ENCODE peak calls at places on chromosomes 3 and 15, in ten cellular contexts. F, O, E, W, Z, U, G, A, S and C are unnamed samples.
A peak's percentile ranks its signal among the peaks of the same experiment; 100 is the strongest.

GRCh38 chr3:4570840-4571621 is 77.9 kb downstream of the ITPR1 start:
- DNase-seq in F (no peak), O (no peak), E (no peak), W (no peak), Z (no peak), U (peak; percentile 15), G (no peak), A (no peak), S (no peak), C (no peak)

GRCh38 chr3:122298239-122298638 is 26.8 kb upstream of the CSTA start:
- DNase-seq in F (no peak), O (no peak), E (no peak), W (peak; percentile 9), Z (no peak), U (no peak), G (no peak), A (no peak), S (no peak), C (no peak)

GRCh38 chr3:10601131-10601856 is 95.9 kb upstream of the ATP2B2 start:
- DNase-seq in F (no peak), O (no peak), E (no peak), W (no peak), Z (no peak), U (no peak), G (no peak), A (no peak), S (no peak), C (peak; percentile 2)

GRCh38 chr3:190586631-190587000 is 72.7 kb downstream of the IL1RAP start:
- DNase-seq in F (no peak), O (no peak), E (no peak), W (peak; percentile 82), Z (peak; percentile 86), U (no peak), G (peak; percentile 52), A (no peak), S (no peak), C (peak; percentile 39)

GRCh38 chr3:131350506-131350905 is 31.1 kb upstream of the NUDT16 start:
- DNase-seq in F (no peak), O (no peak), E (no peak), W (no peak), Z (peak; percentile 50), U (no peak), G (no peak), A (no peak), S (no peak), C (peak; percentile 59)

GRCh38 chr3:193592841-193593665 is at the start of gene OPA1:
- DNase-seq in F (peak; percentile 100), O (peak; percentile 98), E (peak; percentile 89), W (peak; percentile 97), Z (peak; percentile 99), U (peak; percentile 88), G (peak; percentile 99), A (peak; percentile 98), S (peak; percentile 95), C (peak; percentile 99)

GRCh38 chr15:59245583-59245982 is 38.9 kb downstream of the LDHAL6B start:
- DNase-seq in F (no peak), O (no peak), E (no peak), W (no peak), Z (no peak), U (no peak), G (no peak), A (no peak), S (no peak), C (no peak)

GRCh38 chr15:33639968-33640367 is 328.3 kb upstream of the CHRM5 start:
- DNase-seq in F (no peak), O (no peak), E (no peak), W (no peak), Z (no peak), U (no peak), G (no peak), A (no peak), S (no peak), C (no peak)

GRCh38 chr3:171833775-171834460 is 9.2 kb upstream of the TMEM212 start:
- DNase-seq in F (peak; percentile 42), O (no peak), E (no peak), W (peak; percentile 59), Z (peak; percentile 83), U (no peak), G (no peak), A (peak; percentile 8), S (no peak), C (peak; percentile 52)

GRCh38 chr3:53721187-53721946 is 124.9 kb downstream of the CHDH start:
- DNase-seq in F (peak; percentile 43), O (no peak), E (no peak), W (no peak), Z (peak; percentile 47), U (no peak), G (no peak), A (no peak), S (no peak), C (no peak)

GRCh38 chr3:37145607-37146006 is 28.8 kb downstream of the LRRFIP2 start:
- DNase-seq in F (no peak), O (no peak), E (no peak), W (no peak), Z (peak; percentile 36), U (no peak), G (no peak), A (no peak), S (no peak), C (peak; percentile 31)

GRCh38 chr15:29747837-29748417 is 74.3 kb downstream of the TJP1 start:
- DNase-seq in F (no peak), O (no peak), E (no peak), W (no peak), Z (peak; percentile 36), U (no peak), G (peak; percentile 8), A (no peak), S (no peak), C (peak; percentile 29)

GRCh38 chr3:44915702-44916438 is 41.5 kb downstream of the TGM4 start:
- DNase-seq in F (peak; percentile 65), O (no peak), E (no peak), W (peak; percentile 38), Z (peak; percentile 39), U (no peak), G (no peak), A (no peak), S (no peak), C (peak; percentile 17)

GRCh38 chr15:71732636-71733035 is 77.7 kb upstream of the NR2E3 start:
- DNase-seq in F (no peak), O (no peak), E (no peak), W (no peak), Z (no peak), U (no peak), G (no peak), A (peak; percentile 39), S (no peak), C (no peak)

GRCh38 chr15:71737761-71738160 is 72.6 kb upstream of the NR2E3 start:
- DNase-seq in F (no peak), O (no peak), E (no peak), W (no peak), Z (no peak), U (no peak), G (no peak), A (no peak), S (no peak), C (no peak)

GRCh38 chr15:71736286-71736947 is 73.9 kb upstream of the NR2E3 start:
- DNase-seq in F (no peak), O (no peak), E (no peak), W (no peak), Z (no peak), U (no peak), G (no peak), A (no peak), S (no peak), C (no peak)

GRCh38 chr15:71733122-71733521 is 77.2 kb upstream of the NR2E3 start:
- DNase-seq in F (no peak), O (no peak), E (no peak), W (no peak), Z (no peak), U (no peak), G (no peak), A (no peak), S (no peak), C (no peak)

GRCh38 chr15:71735013-71735757 is 75.2 kb upstream of the NR2E3 start:
- DNase-seq in F (no peak), O (no peak), E (no peak), W (no peak), Z (no peak), U (no peak), G (no peak), A (no peak), S (no peak), C (no peak)
- TF ChIP-seq CTCF in F (no peak), O (no peak), E (no peak), W (no peak), Z (no peak), U (no peak), G (no peak), A (no peak), S (no peak), C (no peak)

GRCh38 chr3:13040381-13041074 is 32.7 kb downstream of the IQSEC1 start:
- DNase-seq in F (no peak), O (no peak), E (no peak), W (no peak), Z (no peak), U (peak; percentile 56), G (no peak), A (no peak), S (no peak), C (no peak)
- H3K4me3 ChIP-seq in F (no peak overlapping the region), O (no peak overlapping the region), E (no peak overlapping the region), W (no peak overlapping the region), Z (no peak overlapping the region), U (no peak overlapping the region), G (no peak overlapping the region), A (no peak overlapping the region), S (no peak overlapping the region), C (no peak overlapping the region)

DNA sequence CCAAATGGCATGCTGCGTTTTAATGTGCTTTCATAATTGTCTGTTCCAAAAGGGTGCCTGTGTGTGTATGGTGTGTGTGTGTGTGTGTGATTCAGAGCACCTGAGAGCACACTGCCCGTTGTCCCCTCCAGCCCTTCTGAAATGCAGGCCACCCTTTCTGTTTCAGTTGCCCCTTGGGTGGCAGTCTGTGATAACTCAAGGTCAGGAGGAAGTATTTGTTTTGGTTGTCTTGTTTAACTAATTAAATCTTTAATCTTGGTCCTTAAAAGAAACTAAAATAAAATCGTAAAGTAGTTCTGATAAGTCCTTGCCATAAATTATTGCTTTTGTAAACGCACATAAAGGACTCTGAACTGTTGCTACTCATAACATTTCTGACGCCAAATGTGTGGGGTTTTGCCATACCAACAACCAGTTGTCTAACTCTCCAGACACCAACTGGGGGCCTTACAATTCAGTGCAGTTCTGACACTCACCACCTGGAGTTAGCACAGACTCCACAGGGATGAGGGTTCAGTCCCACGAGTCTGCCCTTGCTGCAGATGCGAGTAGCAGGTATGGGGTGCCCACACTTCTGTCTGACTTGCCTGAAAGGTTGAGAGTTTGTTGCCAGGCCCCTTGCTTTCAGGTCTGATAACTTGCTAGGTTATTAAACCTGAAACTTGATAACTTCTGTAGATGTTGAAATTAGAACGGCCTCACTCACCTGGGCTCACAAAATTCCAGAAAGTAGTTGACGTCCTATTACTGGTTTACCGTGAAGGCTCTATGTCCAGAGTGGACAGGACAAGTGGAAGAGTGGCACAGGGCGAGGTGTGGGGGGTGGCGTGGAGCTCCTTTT is 157.3 kb downstream of the IGF1R start:
- DNase-seq in F (peak; percentile 73), O (no peak), E (no peak), W (peak; percentile 55), Z (no peak), U (no peak), G (no peak), A (peak; percentile 37), S (no peak), C (no peak)
- TF ChIP-seq CTCF in F (peak; percentile 25), O (peak; percentile 34), E (peak; percentile 27), W (peak; percentile 31), Z (no peak), U (no peak), G (peak; percentile 43), A (no peak), S (no peak), C (peak; percentile 23)

GRCh38 chr15:39357478-39358268 is 223.2 kb upstream of the THBS1 start:
- DNase-seq in F (no peak), O (no peak), E (no peak), W (no peak), Z (peak; percentile 62), U (no peak), G (no peak), A (no peak), S (no peak), C (peak; percentile 70)
- H3K4me3 ChIP-seq in F (no peak overlapping the region), O (no peak overlapping the region), E (no peak overlapping the region), W (no peak overlapping the region), Z (no peak overlapping the region), U (no peak overlapping the region), G (no peak overlapping the region), A (no peak overlapping the region), S (no peak overlapping the region), C (no peak overlapping the region)